ENCODE peak calls at places on chromosomes 11 and 22, in seven cellular contexts. U, O, C, M, J, B and Y are unnamed samples.

GRCh38 chr11:102581091-102581490 is 44.0 kb downstream of the MMP20 start:
- DNase-seq in J (no peak), U (no peak), B (no peak), C (no peak), O (no peak), M (no peak), Y (no peak)

GRCh38 chr11:10492084-10492483 is 37.0 kb downstream of the AMPD3 start:
- DNase-seq in M (no peak), O (no peak), U (no peak), B (no peak), C (no peak), J (no peak), Y (no peak)

GRCh38 chr11:20362481-20362880 is 1.0 kb upstream of the HTATIP2 start:
- DNase-seq in U (no peak), M (no peak), O (no peak), C (no peak), J (no peak), B (no peak), Y (no peak)

GRCh38 chr11:120031612-120032600 is 106.0 kb downstream of the TRIM29 start:
- DNase-seq in M (no peak), C (no peak), J (no peak), B (no peak), U (no peak), O (no peak), Y (no peak)

GRCh38 chr11:2932850-2933251 is 3.6 kb upstream of the PHLDA2 start:
- DNase-seq in O (no peak), C (no peak), M (no peak), U (no peak), B (no peak), J (peak; percentile 29), Y (no peak)

GRCh38 chr22:17777005-17777716 is 2.9 kb upstream of the BID start:
- DNase-seq in M (no peak), C (peak; percentile 50), B (peak; percentile 31), O (no peak), U (peak; percentile 48), J (no peak), Y (no peak)

GRCh38 chr22:46079861-46080821 is 70.2 kb upstream of the PPARA start:
- DNase-seq in M (no peak), U (no peak), B (no peak), O (no peak), C (no peak), J (peak; percentile 90), Y (no peak)

GRCh38 chr22:45271667-45272188 is 13.0 kb upstream of the UPK3A start:
- DNase-seq in J (no peak), U (no peak), M (no peak), O (no peak), B (no peak), C (no peak), Y (no peak)

GRCh38 chr11:114215428-114215827 is 80.8 kb upstream of the NNMT start:
- DNase-seq in M (no peak), O (no peak), C (peak; percentile 76), U (no peak), J (no peak), B (no peak), Y (no peak)

GRCh38 chr11:71447791-71448256 is 369 bp downstream of the DHCR7 start:
- DNase-seq in U (peak; percentile 45), J (peak; percentile 33), B (no peak), C (no peak), O (no peak), M (no peak), Y (no peak)

GRCh38 chr22:49195636-49196035 is 632.0 kb downstream of the BRD1 start:
- DNase-seq in U (no peak), B (no peak), J (no peak), M (no peak), O (no peak), C (no peak), Y (no peak)

GRCh38 chr11:117676501-117676900 is 120.5 kb downstream of the DSCAML1 start:
- DNase-seq in J (no peak), B (no peak), M (no peak), O (no peak), U (no peak), C (no peak), Y (no peak)

GRCh38 chr11:71994786-71995185 is 3.9 kb upstream of the IL18BP start:
- DNase-seq in C (no peak), J (no peak), U (no peak), O (no peak), B (no peak), M (no peak), Y (no peak)

GRCh38 chr11:8649361-8649760 is 33.1 kb downstream of the TRIM66 start:
- DNase-seq in B (no peak), C (no peak), O (peak; percentile 24), U (no peak), J (peak; percentile 58), M (no peak), Y (no peak)

GRCh38 chr11:75815345-75815983 is 454 bp downstream of the UVRAG start:
- DNase-seq in B (no peak), U (peak; percentile 30), O (no peak), C (peak; percentile 53), M (no peak), J (no peak), Y (no peak)

GRCh38 chr11:6855971-6856542 is 6.8 kb upstream of the OR10A2 start:
- DNase-seq in J (peak; percentile 4), M (no peak), B (no peak), U (no peak), C (no peak), O (peak; percentile 65), Y (no peak)

GRCh38 chr11:132312616-132313210 is 942.3 kb downstream of the NTM start:
- DNase-seq in J (peak; percentile 63), B (no peak), M (no peak), O (no peak), C (peak; percentile 9), U (no peak), Y (no peak)

GRCh38 chr11:104570088-104570701 is 328.1 kb downstream of the CASP12 start:
- DNase-seq in J (no peak), B (no peak), M (no peak), C (peak; percentile 19), U (no peak), O (peak; percentile 36), Y (no peak)

GRCh38 chr22:28656156-28656555 is 23.5 kb downstream of the TTC28 start:
- DNase-seq in B (no peak), U (no peak), M (no peak), C (no peak), J (no peak), O (no peak), Y (no peak)